ENCODE peak calls at places on chromosomes 4 and X, in nine cellular contexts. D is B cell, H is left ventricle myocardium inferior, A is kidney epithelial cell, L is endodermal cell, E is GM23338, S is AG10803, U is fibroblast of villous mesenchyme, I is heart right ventricle. W is an unnamed sample.

GRCh38 chr4:66052426-66052825 is 382.1 kb upstream of the EPHA5 start:
- DNase-seq in D (no peak), H (no peak), A (no peak), L (no peak), E (no peak), S (no peak), U (no peak), I (no peak), W (peak; percentile 43)

GRCh38 chr4:55214172-55214571 is 88.8 kb upstream of the KDR start:
- DNase-seq in D (no peak), H (no peak), A (no peak), L (no peak), E (no peak), S (no peak), U (no peak), I (no peak), W (no peak)

GRCh38 chrX:9573282-9574106 is 108.6 kb downstream of the TBL1X start:
- DNase-seq in D (no peak), H (no peak), A (no peak), L (peak; percentile 47), E (peak; percentile 38), S (no peak), U (no peak), I (no peak), W (no peak)

GRCh38 chrX:9912341-9912740 is 54.8 kb upstream of the CLDN34 start:
- DNase-seq in D (no peak), H (no peak), A (no peak), L (peak; percentile 66), E (peak; percentile 51), S (no peak), U (no peak), I (no peak), W (peak; percentile 8)

GRCh38 chrX:137151403-137151802 is 117.6 kb upstream of the GPR101 start:
- DNase-seq in D (no peak), H (no peak), A (no peak), L (peak; percentile 61), E (peak; percentile 41), S (no peak), U (no peak), I (no peak), W (no peak)

GRCh38 chr4:10083331-10083769 is 33.2 kb downstream of the WDR1 start:
- DNase-seq in D (no peak), H (peak; percentile 11), A (no peak), L (no peak), E (no peak), S (no peak), U (no peak), I (no peak), W (no peak)

GRCh38 chrX:150405576-150405975 is 42.5 kb downstream of the MAMLD1 start:
- DNase-seq in D (no peak), H (no peak), A (no peak), L (peak; percentile 68), E (peak; percentile 33), S (no peak), U (no peak), I (no peak), W (no peak)

GRCh38 chr4:83075696-83076095 is 38.8 kb downstream of the PLAC8 start:
- DNase-seq in D (no peak), H (no peak), A (peak; percentile 18), L (no peak), E (no peak), S (peak; percentile 85), U (peak; percentile 85), I (no peak), W (peak; percentile 77)

GRCh38 chr4:165055601-165056000 is 1.9 kb downstream of the TRIM75 start:
- DNase-seq in D (no peak), H (no peak), A (no peak), L (no peak), E (no peak), S (no peak), U (no peak), I (no peak), W (no peak)

GRCh38 chrX:46710927-46711623 is 47.8 kb downstream of the SLC9A7 start:
- DNase-seq in D (no peak), H (no peak), A (no peak), L (no peak), E (peak; percentile 11), S (no peak), U (no peak), I (no peak), W (no peak)

GRCh38 chr4:15690020-15690809 is 8.6 kb downstream of the FAM200B start:
- DNase-seq in D (no peak), H (no peak), A (peak; percentile 88), L (peak; percentile 66), E (peak; percentile 87), S (peak; percentile 90), U (peak; percentile 97), I (no peak), W (peak; percentile 95)

GRCh38 chrX:135596495-135596894 is 76.0 kb downstream of the INTS6L start:
- DNase-seq in D (peak; percentile 39), H (peak; percentile 14), A (no peak), L (peak; percentile 83), E (peak; percentile 72), S (peak; percentile 11), U (peak; percentile 26), I (peak; percentile 34), W (peak; percentile 1)

GRCh38 chr4:143256456-143256855 is 71.7 kb downstream of the USP38 start:
- DNase-seq in D (no peak), H (no peak), A (no peak), L (no peak), E (no peak), S (no peak), U (no peak), I (no peak), W (no peak)

GRCh38 chrX:121479406-121479805 is 432.0 kb downstream of the GLUD2 start:
- DNase-seq in D (no peak), H (no peak), A (peak; percentile 0), L (no peak), E (peak; percentile 17), S (no peak), U (no peak), I (no peak), W (no peak)

GRCh38 chr4:114012749-114013148 is 33.3 kb upstream of the ARSJ start:
- DNase-seq in D (no peak), H (no peak), A (no peak), L (no peak), E (no peak), S (no peak), U (no peak), I (no peak), W (no peak)

GRCh38 chrX:23338334-23338733 is 3.7 kb downstream of the PTCHD1 start:
- DNase-seq in D (no peak), H (no peak), A (no peak), L (no peak), E (no peak), S (no peak), U (no peak), I (no peak), W (no peak)

GRCh38 chr4:11954093-11954492 is 525.4 kb upstream of the HS3ST1 start:
- DNase-seq in D (no peak), H (no peak), A (no peak), L (peak; percentile 64), E (peak; percentile 71), S (no peak), U (no peak), I (no peak), W (peak; percentile 9)

GRCh38 chrX:150127216-150127615 is 188.9 kb upstream of the EOLA2 start:
- DNase-seq in D (no peak), H (no peak), A (no peak), L (no peak), E (peak; percentile 0), S (no peak), U (no peak), I (no peak), W (no peak)

GRCh38 chr4:108155373-108155772 is 13.4 kb downstream of the LEF1 start:
- DNase-seq in D (no peak), H (no peak), A (no peak), L (peak; percentile 81), E (peak; percentile 81), S (no peak), U (no peak), I (no peak), W (peak; percentile 60)
- TF ChIP-seq CTCF in D (no peak), H (no peak), A (peak; percentile 30), L (peak; percentile 71), E (peak; percentile 69), S (no peak), U (no peak), I (no peak), W (peak; percentile 49)

GRCh38 chrX:154384284-154384892 is 5.3 kb downstream of the EMD start:
- DNase-seq in D (no peak), H (no peak), A (no peak), L (no peak), E (no peak), S (no peak), U (peak; percentile 22), I (peak; percentile 20), W (no peak)
- TF ChIP-seq CTCF in D (no peak), H (peak; percentile 54), A (peak; percentile 54), L (peak; percentile 51), E (peak; percentile 28), S (peak; percentile 38), U (peak; percentile 51), I (peak; percentile 50), W (peak; percentile 52)

GRCh38 chr4:169012049-169012448 is 2.0 kb upstream of the CBR4 start:
- DNase-seq in D (no peak), H (no peak), A (no peak), L (no peak), E (no peak), S (no peak), U (no peak), I (no peak), W (no peak)

GRCh38 chr4:169005453-169006099 is 4.5 kb downstream of the CBR4 start:
- DNase-seq in D (no peak), H (no peak), A (no peak), L (no peak), E (no peak), S (peak; percentile 29), U (peak; percentile 43), I (no peak), W (peak; percentile 46)

GRCh38 chr4:169009281-169010124 is 552 bp downstream of the CBR4 start:
- DNase-seq in D (peak; percentile 59), H (peak; percentile 67), A (no peak), L (peak; percentile 82), E (peak; percentile 69), S (peak; percentile 50), U (peak; percentile 60), I (peak; percentile 59), W (peak; percentile 23)

GRCh38 chr4:169010125-169011023 is at the start of gene CBR4:
- DNase-seq in D (peak; percentile 99), H (peak; percentile 97), A (peak; percentile 96), L (peak; percentile 99), E (peak; percentile 98), S (peak; percentile 99), U (peak; percentile 99), I (peak; percentile 97), W (peak; percentile 100)

DNA sequence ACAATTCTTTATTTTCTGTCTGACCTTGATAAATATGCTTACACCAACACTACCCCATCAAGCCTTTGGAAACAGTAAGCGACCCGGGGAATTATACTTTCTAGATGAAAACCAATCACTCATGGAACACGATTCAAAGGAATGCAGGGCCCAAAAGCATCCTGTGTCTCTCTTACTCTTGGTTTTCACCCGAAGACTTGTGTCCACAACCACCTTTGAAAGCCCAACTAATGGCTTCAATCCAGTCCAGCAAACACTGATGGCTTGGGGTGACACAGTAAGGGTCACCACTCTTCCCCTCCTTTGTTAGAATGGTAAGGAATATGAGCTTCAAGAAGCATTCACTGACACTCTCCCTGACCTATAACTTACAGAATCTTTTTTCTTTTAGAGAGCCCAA is 1.6 kb downstream of the CBR4 start:
- DNase-seq in D (no peak), H (no peak), A (no peak), L (no peak), E (no peak), S (no peak), U (no peak), I (no peak), W (no peak)
- TF ChIP-seq CTCF in D (no peak), H (no peak), A (no peak), L (no peak), E (no peak), S (no peak), U (no peak), I (no peak), W (no peak)

GRCh38 chrX:53253293-53254020 is 27.9 kb downstream of the IQSEC2 start:
- DNase-seq in D (no peak), H (no peak), A (no peak), L (no peak), E (no peak), S (no peak), U (peak; percentile 12), I (no peak), W (no peak)
- TF ChIP-seq CTCF in D (no peak), H (no peak), A (no peak), L (no peak), E (no peak), S (no peak), U (no peak), I (no peak), W (no peak)

W was measured in astrocyte of the spinal cord.